ENCODE peak calls at places on chromosome 12, in six cellular contexts. One of them, this sample, is unnamed.
A peak's percentile ranks its signal among the peaks of the same experiment; 100 is the strongest.

GRCh38 chr12:122144885-122145284 is 29.1 kb downstream of the IL31 start:
- DNase-seq in GM23338: no peak
- DNase-seq in esophagus muscularis mucosa: no peak
- DNase-seq in heart right ventricle: no peak
- DNase-seq in GM12878: no peak
- DNase-seq in tibial nerve: no peak
- DNase-seq in this sample: no peak

GRCh38 chr12:75638792-75639191 is 127.4 kb upstream of the KRR1 start:
- DNase-seq in GM12878: no peak
- DNase-seq in esophagus muscularis mucosa: no peak
- DNase-seq in tibial nerve: no peak
- DNase-seq in heart right ventricle: no peak
- DNase-seq in GM23338: no peak
- DNase-seq in this sample: no peak

GRCh38 chr12:88153959-88154358 is 11.9 kb downstream of the TMTC3 start:
- DNase-seq in GM12878: no peak
- DNase-seq in esophagus muscularis mucosa: no peak
- DNase-seq in tibial nerve: no peak
- DNase-seq in heart right ventricle: no peak
- DNase-seq in GM23338: no peak
- DNase-seq in this sample: no peak

GRCh38 chr12:95790912-95791849 is 617 bp upstream of the NTN4 start:
- DNase-seq in tibial nerve: no peak
- DNase-seq in heart right ventricle: peak; percentile 44
- DNase-seq in GM12878: no peak
- DNase-seq in esophagus muscularis mucosa: no peak
- DNase-seq in GM23338: peak; percentile 75
- DNase-seq in this sample: no peak

GRCh38 chr12:104793280-104793679 is 164.8 kb downstream of the SLC41A2 start:
- DNase-seq in GM12878: no peak
- DNase-seq in esophagus muscularis mucosa: no peak
- DNase-seq in heart right ventricle: no peak
- DNase-seq in GM23338: no peak
- DNase-seq in tibial nerve: no peak
- DNase-seq in this sample: no peak

GRCh38 chr12:77324763-77325468 is 259.5 kb upstream of the E2F7 start:
- DNase-seq in GM23338: peak; percentile 94
- DNase-seq in tibial nerve: peak; percentile 53
- DNase-seq in GM12878: no peak
- DNase-seq in esophagus muscularis mucosa: no peak
- DNase-seq in heart right ventricle: peak; percentile 80
- DNase-seq in this sample: peak; percentile 27

GRCh38 chr12:225012-225411 is 11.1 kb upstream of the SLC6A12 start:
- DNase-seq in GM12878: no peak
- DNase-seq in heart right ventricle: no peak
- DNase-seq in GM23338: no peak
- DNase-seq in esophagus muscularis mucosa: no peak
- DNase-seq in tibial nerve: no peak
- DNase-seq in this sample: peak; percentile 33

GRCh38 chr12:68042212-68042699 is 53.0 kb downstream of the IFNG-AS1 start:
- DNase-seq in heart right ventricle: no peak
- DNase-seq in GM12878: peak; percentile 65
- DNase-seq in GM23338: no peak
- DNase-seq in tibial nerve: no peak
- DNase-seq in esophagus muscularis mucosa: no peak
- DNase-seq in this sample: no peak

GRCh38 chr12:75923964-75924666 is 107.5 kb downstream of the PHLDA1 start:
- DNase-seq in heart right ventricle: no peak
- DNase-seq in tibial nerve: no peak
- DNase-seq in GM23338: no peak
- DNase-seq in esophagus muscularis mucosa: no peak
- DNase-seq in GM12878: no peak
- DNase-seq in this sample: no peak

GRCh38 chr12:15788266-15789214 is 648 bp downstream of the EPS8 start:
- DNase-seq in GM12878: peak; percentile 28
- DNase-seq in esophagus muscularis mucosa: no peak
- DNase-seq in GM23338: peak; percentile 70
- DNase-seq in heart right ventricle: peak; percentile 16
- DNase-seq in tibial nerve: peak; percentile 26
- DNase-seq in this sample: peak; percentile 46

GRCh38 chr12:68189766-68190700 is 30.5 kb upstream of the IFNG start:
- DNase-seq in GM12878: no peak
- DNase-seq in tibial nerve: no peak
- DNase-seq in GM23338: no peak
- DNase-seq in esophagus muscularis mucosa: no peak
- DNase-seq in heart right ventricle: no peak
- DNase-seq in this sample: no peak

DNA sequence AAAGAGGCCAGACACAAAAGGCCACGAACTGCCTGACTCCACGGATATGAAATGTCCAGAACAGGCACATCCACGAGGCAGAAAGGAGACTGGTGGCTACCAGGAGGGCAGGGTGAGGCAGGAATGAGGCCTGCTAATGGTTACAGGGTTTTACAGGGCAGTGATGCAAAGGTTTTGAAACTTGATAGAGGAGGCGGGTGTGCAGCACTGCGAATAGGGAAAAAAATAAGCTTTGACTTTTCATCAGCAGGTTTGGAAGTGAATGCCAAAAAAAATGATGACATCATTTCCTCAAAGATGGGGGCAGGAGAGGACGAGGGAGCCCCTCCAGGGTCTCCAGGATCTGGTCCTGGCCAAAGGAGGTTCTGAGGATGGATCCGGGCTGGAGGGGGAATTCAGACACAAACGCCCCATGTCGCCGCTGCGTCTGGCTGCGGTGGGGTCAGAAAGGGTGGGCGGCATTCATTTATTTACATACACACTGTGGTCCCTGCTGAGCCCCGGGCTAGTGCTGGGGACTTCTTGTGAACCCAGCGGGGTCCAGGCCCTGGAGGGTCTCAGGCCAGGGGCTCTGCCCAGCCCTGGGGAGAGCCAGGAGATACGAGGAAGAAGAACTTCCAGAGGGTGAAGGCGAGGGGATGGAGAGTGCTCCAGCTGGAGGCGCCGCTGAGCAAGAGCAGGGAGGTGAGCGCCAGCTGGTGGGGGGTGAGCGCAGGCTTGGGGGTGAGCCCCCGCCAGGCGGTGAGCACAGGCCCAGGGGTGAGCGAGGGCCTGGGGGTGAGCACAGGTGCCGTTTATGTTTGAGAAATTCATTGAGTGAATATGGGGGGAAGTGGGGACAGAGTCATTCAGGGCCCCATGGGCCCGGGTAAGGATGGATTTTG is 68.3 kb downstream of the NCOR2 start:
- DNase-seq in heart right ventricle: peak; percentile 24
- DNase-seq in GM23338: no peak
- DNase-seq in esophagus muscularis mucosa: no peak
- DNase-seq in GM12878: no peak
- DNase-seq in tibial nerve: no peak
- DNase-seq in this sample: no peak
- TF ChIP-seq CTCF in heart right ventricle: no peak
- TF ChIP-seq CTCF in GM23338: peak; percentile 30
- TF ChIP-seq CTCF in esophagus muscularis mucosa: no peak
- TF ChIP-seq CTCF in GM12878: no peak
- TF ChIP-seq CTCF in tibial nerve: no peak
- TF ChIP-seq CTCF in this sample: no peak

DNA sequence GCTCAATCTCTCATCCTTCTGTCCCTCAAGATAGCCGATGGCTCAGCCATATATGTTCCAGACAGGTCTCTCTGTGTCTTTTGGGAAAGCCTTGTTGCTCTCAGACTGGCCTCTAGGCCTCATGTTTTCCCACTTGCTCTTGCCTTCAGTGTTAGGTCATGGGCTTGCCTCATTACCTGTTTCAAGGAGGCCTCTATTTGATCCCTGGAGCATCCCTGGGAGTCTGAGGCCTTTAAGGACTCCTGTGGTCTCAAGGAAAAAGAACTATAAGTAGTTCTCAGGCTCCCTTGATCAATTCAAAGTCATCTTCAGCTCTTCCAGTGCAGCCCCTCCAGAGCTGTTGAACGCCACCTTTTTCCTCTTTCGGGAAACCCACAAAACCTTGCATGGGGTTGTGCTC is 47.9 kb downstream of the NTF3 start:
- DNase-seq in tibial nerve: no peak
- DNase-seq in heart right ventricle: no peak
- DNase-seq in esophagus muscularis mucosa: no peak
- DNase-seq in GM23338: peak; percentile 30
- DNase-seq in GM12878: no peak
- DNase-seq in this sample: no peak
- H3K36me3 ChIP-seq in tibial nerve: no peaks in the 10 kb centered on the region
- H3K36me3 ChIP-seq in heart right ventricle: no peaks in the 10 kb centered on the region
- H3K36me3 ChIP-seq in esophagus muscularis mucosa: no peaks in the 10 kb centered on the region
- H3K36me3 ChIP-seq in GM23338: no peaks in the 10 kb centered on the region
- H3K36me3 ChIP-seq in GM12878: no peaks in the 10 kb centered on the region
- H3K36me3 ChIP-seq in this sample: no peaks in the 10 kb centered on the region

DNA sequence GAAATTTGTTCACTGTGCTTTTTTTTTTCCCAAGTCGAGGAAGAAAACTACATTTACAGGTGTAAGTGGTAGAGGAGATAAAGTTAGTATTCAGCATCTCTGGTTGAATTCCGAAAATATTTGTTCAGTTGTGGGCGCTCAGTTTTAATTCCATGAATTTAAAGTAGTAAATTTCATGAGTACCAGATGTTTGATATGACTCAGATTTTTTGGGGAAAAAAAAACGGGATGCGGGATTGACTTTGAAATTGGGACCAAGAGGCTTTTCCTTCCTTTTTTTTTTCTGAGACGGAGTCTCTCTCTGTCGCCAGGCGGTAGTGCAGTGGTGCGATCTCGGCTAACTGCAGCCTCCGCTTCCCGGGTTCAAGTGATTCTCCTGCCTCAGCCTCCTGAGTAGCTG is 1.6 kb downstream of the TULP3 start:
- DNase-seq in heart right ventricle: no peak
- DNase-seq in GM23338: no peak
- DNase-seq in GM12878: no peak
- DNase-seq in tibial nerve: no peak
- DNase-seq in esophagus muscularis mucosa: no peak
- DNase-seq in this sample: no peak
- H3K4me3 ChIP-seq in heart right ventricle: no peak overlapping the region
- H3K4me3 ChIP-seq in GM23338: peak overlapping the region; percentile 90
- H3K4me3 ChIP-seq in GM12878: no peak overlapping the region
- H3K4me3 ChIP-seq in tibial nerve: no peak overlapping the region
- H3K4me3 ChIP-seq in esophagus muscularis mucosa: peak overlapping the region; percentile 75
- H3K4me3 ChIP-seq in this sample: peak overlapping the region; percentile 95

DNA sequence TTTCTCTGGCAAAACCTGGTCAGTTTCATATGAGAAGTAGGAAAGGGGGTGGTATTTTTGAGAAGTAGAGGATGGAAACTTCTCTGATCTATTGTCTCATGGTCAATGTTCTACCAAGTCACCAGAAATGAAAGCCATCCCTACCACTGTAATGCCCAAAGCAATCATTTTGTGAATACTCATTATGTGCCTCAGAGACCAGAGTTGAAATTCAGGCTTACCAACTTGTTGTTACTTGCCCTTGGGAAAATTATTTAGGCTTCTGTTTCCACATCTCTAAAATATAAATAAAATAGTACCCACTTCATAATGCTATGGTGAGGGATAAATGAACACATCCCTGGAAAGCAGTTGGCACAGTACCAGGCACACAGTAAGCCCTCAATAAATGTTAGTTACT is 723.7 kb upstream of the TBX3 start:
- DNase-seq in tibial nerve: no peak
- DNase-seq in heart right ventricle: no peak
- DNase-seq in GM12878: no peak
- DNase-seq in esophagus muscularis mucosa: no peak
- DNase-seq in GM23338: no peak
- DNase-seq in this sample: no peak
- TF ChIP-seq CTCF in tibial nerve: no peak
- TF ChIP-seq CTCF in heart right ventricle: no peak
- TF ChIP-seq CTCF in GM12878: no peak
- TF ChIP-seq CTCF in esophagus muscularis mucosa: no peak
- TF ChIP-seq CTCF in GM23338: no peak
- TF ChIP-seq CTCF in this sample: no peak

GRCh38 chr12:20280515-20280914 is 87.8 kb upstream of the PDE3A start:
- DNase-seq in heart right ventricle: no peak
- DNase-seq in GM12878: no peak
- DNase-seq in tibial nerve: no peak
- DNase-seq in GM23338: no peak
- DNase-seq in esophagus muscularis mucosa: no peak
- DNase-seq in this sample: no peak
- H3K36me3 ChIP-seq in heart right ventricle: no peaks in the 10 kb centered on the region
- H3K36me3 ChIP-seq in GM12878: no peaks in the 10 kb centered on the region
- H3K36me3 ChIP-seq in tibial nerve: no peaks in the 10 kb centered on the region
- H3K36me3 ChIP-seq in GM23338: no peaks in the 10 kb centered on the region
- H3K36me3 ChIP-seq in esophagus muscularis mucosa: no peaks in the 10 kb centered on the region
- H3K36me3 ChIP-seq in this sample: no peaks in the 10 kb centered on the region

GRCh38 chr12:14560904-14561574 is 6.6 kb downstream of the PLBD1 start:
- DNase-seq in GM12878: no peak
- DNase-seq in tibial nerve: no peak
- DNase-seq in GM23338: no peak
- DNase-seq in esophagus muscularis mucosa: peak; percentile 39
- DNase-seq in heart right ventricle: no peak
- DNase-seq in this sample: no peak
- H3K4me3 ChIP-seq in GM12878: no peak overlapping the region
- H3K4me3 ChIP-seq in tibial nerve: no peak overlapping the region
- H3K4me3 ChIP-seq in GM23338: no peak overlapping the region
- H3K4me3 ChIP-seq in esophagus muscularis mucosa: no peak overlapping the region
- H3K4me3 ChIP-seq in heart right ventricle: no peak overlapping the region
- H3K4me3 ChIP-seq in this sample: no peak overlapping the region

GRCh38 chr12:94329366-94329765 is 130.3 kb downstream of the CEP83 start:
- DNase-seq in GM12878: no peak
- DNase-seq in esophagus muscularis mucosa: no peak
- DNase-seq in tibial nerve: no peak
- DNase-seq in GM23338: no peak
- DNase-seq in heart right ventricle: no peak
- DNase-seq in this sample: no peak
- TF ChIP-seq CTCF in GM12878: no peak
- TF ChIP-seq CTCF in esophagus muscularis mucosa: no peak
- TF ChIP-seq CTCF in tibial nerve: no peak
- TF ChIP-seq CTCF in GM23338: peak; percentile 37
- TF ChIP-seq CTCF in heart right ventricle: no peak
- TF ChIP-seq CTCF in this sample: no peak

GRCh38 chr12:132665149-132665491 is 22.0 kb downstream of the POLE start:
- DNase-seq in heart right ventricle: no peak
- DNase-seq in tibial nerve: no peak
- DNase-seq in GM23338: no peak
- DNase-seq in GM12878: no peak
- DNase-seq in esophagus muscularis mucosa: no peak
- DNase-seq in this sample: no peak
- H3K36me3 ChIP-seq in heart right ventricle: no peaks in the 10 kb centered on the region
- H3K36me3 ChIP-seq in tibial nerve: peaks cover 24% of the 10 kb centered on the region
- H3K36me3 ChIP-seq in GM23338: peaks cover 57% of the 10 kb centered on the region
- H3K36me3 ChIP-seq in GM12878: peaks cover 44% of the 10 kb centered on the region
- H3K36me3 ChIP-seq in esophagus muscularis mucosa: peaks cover 100% of the 10 kb centered on the region
- H3K36me3 ChIP-seq in this sample: peaks cover 4% of the 10 kb centered on the region

This sample was measured in breast epithelium.